ENCODE peak calls at places on chromosomes 13 and 19, in eight cellular contexts. O is GM20000; Q is T-helper 17 cell; E is lung microvascular endothelial cell; K is HCEC 1CT; W is thoracic aorta; G is tibial nerve; S is CD8-positive, alpha-beta memory T cell. Z is an unnamed sample.

GRCh38 chr13:67001363-67001762 is 228.8 kb downstream of the PCDH9 start:
- DNase-seq in O (no peak), Q (no peak), E (no peak), K (no peak), W (no peak), G (no peak), S (no peak), Z (no peak)

GRCh38 chr19:756232-756631 is 5.3 kb downstream of the MISP start:
- DNase-seq in O (no peak), Q (no peak), E (peak), K (peak), W (no peak), G (no peak), S (no peak), Z (no peak)

GRCh38 chr13:113157206-113157928 is 1.1 kb upstream of the PROZ start:
- DNase-seq in O (no peak), Q (no peak), E (no peak), K (no peak), W (no peak), G (no peak), S (no peak), Z (no peak)

GRCh38 chr19:7833225-7834156 is 3.5 kb downstream of the EVI5L start:
- DNase-seq in O (no peak), Q (no peak), E (no peak), K (peak), W (no peak), G (peak), S (no peak), Z (no peak)

GRCh38 chr13:83877901-83878300 is 4.4 kb downstream of the SLITRK1 start:
- DNase-seq in O (no peak), Q (no peak), E (no peak), K (no peak), W (no peak), G (no peak), S (no peak), Z (no peak)

GRCh38 chr19:35350591-35350990 is 2.9 kb downstream of the FFAR1 start:
- DNase-seq in O (no peak), Q (no peak), E (no peak), K (no peak), W (no peak), G (no peak), S (no peak), Z (no peak)

GRCh38 chr13:107376393-107377085 is 808.6 kb upstream of the ARGLU1 start:
- DNase-seq in O (no peak), Q (no peak), E (peak), K (no peak), W (no peak), G (no peak), S (no peak), Z (no peak)

GRCh38 chr13:108120332-108120731 is 95.0 kb downstream of the LIG4 start:
- DNase-seq in O (no peak), Q (no peak), E (no peak), K (no peak), W (no peak), G (no peak), S (no peak), Z (no peak)

GRCh38 chr13:75875450-75875849 is 239.3 kb downstream of the LMO7 start:
- DNase-seq in O (no peak), Q (no peak), E (no peak), K (no peak), W (no peak), G (no peak), S (no peak), Z (no peak)

GRCh38 chr19:19492026-19492610 is 23.2 kb downstream of the TSSK6 start:
- DNase-seq in O (no peak), Q (no peak), E (no peak), K (no peak), W (no peak), G (no peak), S (no peak), Z (no peak)

GRCh38 chr19:39237200-39238184 is 7.3 kb downstream of the IFNL3 start:
- DNase-seq in O (peak), Q (peak), E (peak), K (no peak), W (no peak), G (no peak), S (peak), Z (no peak)

GRCh38 chr19:10193666-10194499 is 870 bp downstream of the DNMT1 start:
- DNase-seq in O (peak), Q (peak), E (peak), K (peak), W (no peak), G (peak), S (peak), Z (peak)

GRCh38 chr13:44199627-44200207 is 173.9 kb upstream of the SERP2 start:
- DNase-seq in O (no peak), Q (no peak), E (peak), K (no peak), W (no peak), G (no peak), S (no peak), Z (no peak)

GRCh38 chr19:11611730-11612129 is 14.4 kb downstream of the ZNF627 start:
- DNase-seq in O (no peak), Q (no peak), E (no peak), K (no peak), W (no peak), G (no peak), S (no peak), Z (no peak)

GRCh38 chr13:113022391-113023216 is 53.6 kb downstream of the MCF2L start:
- DNase-seq in O (no peak), Q (no peak), E (peak), K (no peak), W (no peak), G (no peak), S (no peak), Z (no peak)

GRCh38 chr13:24624363-24624762 is 55.8 kb upstream of the ATP12A start:
- DNase-seq in O (no peak), Q (no peak), E (no peak), K (no peak), W (no peak), G (no peak), S (no peak), Z (no peak)

GRCh38 chr13:98826156-98826555 is 73.7 kb upstream of the SLC15A1 start:
- DNase-seq in O (no peak), Q (no peak), E (no peak), K (no peak), W (no peak), G (no peak), S (no peak), Z (no peak)

GRCh38 chr19:50328257-50329145 is 676 bp downstream of the KCNC3 start:
- DNase-seq in O (peak), Q (no peak), E (peak), K (no peak), W (no peak), G (no peak), S (no peak), Z (no peak)

GRCh38 chr19:10152100-10152499 is 32.4 kb upstream of the EIF3G start:
- DNase-seq in O (no peak), Q (no peak), E (no peak), K (no peak), W (no peak), G (no peak), S (no peak), Z (no peak)

GRCh38 chr19:5148794-5149190 is 179.9 kb downstream of the KDM4B start:
- DNase-seq in O (no peak), Q (no peak), E (no peak), K (no peak), W (no peak), G (no peak), S (no peak), Z (peak)

GRCh38 chr13:39603424-39603947 is 493 bp upstream of the LHFPL6 start:
- DNase-seq in O (no peak), Q (no peak), E (no peak), K (peak), W (no peak), G (no peak), S (no peak), Z (no peak)

GRCh38 chr19:4673216-4673615 is 3.1 kb upstream of the MYDGF start:
- DNase-seq in O (no peak), Q (no peak), E (no peak), K (no peak), W (no peak), G (no peak), S (no peak), Z (no peak)